ENCODE peak calls at places on chromosomes 3 and 15, in four cellular contexts. One of them, this sample, is unnamed.

GRCh38 chr3:114274929-114275328 is 18.9 kb upstream of the TIGIT start:
- DNase-seq in esophagus muscularis mucosa: no peak
- DNase-seq in mucosa of descending colon: no peak
- DNase-seq in dorsolateral prefrontal cortex: no peak
- DNase-seq in this sample: no peak

GRCh38 chr15:29925227-29926082 is 103.2 kb upstream of the TJP1 start:
- DNase-seq in esophagus muscularis mucosa: no peak
- DNase-seq in mucosa of descending colon: peak
- DNase-seq in dorsolateral prefrontal cortex: peak
- DNase-seq in this sample: peak

GRCh38 chr3:184186184-184186901 is at the start of gene ABCF3:
- DNase-seq in esophagus muscularis mucosa: no peak
- DNase-seq in mucosa of descending colon: no peak
- DNase-seq in dorsolateral prefrontal cortex: peak
- DNase-seq in this sample: no peak

GRCh38 chr15:68594533-68595259 is 15.9 kb downstream of the CORO2B start:
- DNase-seq in esophagus muscularis mucosa: no peak
- DNase-seq in mucosa of descending colon: no peak
- DNase-seq in dorsolateral prefrontal cortex: no peak
- DNase-seq in this sample: no peak

GRCh38 chr3:194323785-194324735 is 27.1 kb downstream of the CPN2 start:
- DNase-seq in esophagus muscularis mucosa: peak
- DNase-seq in mucosa of descending colon: peak
- DNase-seq in dorsolateral prefrontal cortex: no peak
- DNase-seq in this sample: no peak

GRCh38 chr3:190225186-190225692 is 97.0 kb downstream of the CLDN1 start:
- DNase-seq in esophagus muscularis mucosa: no peak
- DNase-seq in mucosa of descending colon: peak
- DNase-seq in dorsolateral prefrontal cortex: no peak
- DNase-seq in this sample: no peak

GRCh38 chr15:35289029-35289617 is 204.0 kb upstream of the NANOGP8 start:
- DNase-seq in esophagus muscularis mucosa: no peak
- DNase-seq in mucosa of descending colon: peak
- DNase-seq in dorsolateral prefrontal cortex: no peak
- DNase-seq in this sample: no peak

GRCh38 chr3:19899264-19899663 is 34.8 kb downstream of the EFHB start:
- DNase-seq in esophagus muscularis mucosa: no peak
- DNase-seq in mucosa of descending colon: no peak
- DNase-seq in dorsolateral prefrontal cortex: no peak
- DNase-seq in this sample: no peak

GRCh38 chr3:100040846-100041245 is 73.5 kb downstream of the FILIP1L start:
- DNase-seq in esophagus muscularis mucosa: no peak
- DNase-seq in mucosa of descending colon: no peak
- DNase-seq in dorsolateral prefrontal cortex: no peak
- DNase-seq in this sample: no peak

GRCh38 chr15:73850228-73850627 is 23.1 kb upstream of the TBC1D21 start:
- DNase-seq in esophagus muscularis mucosa: no peak
- DNase-seq in mucosa of descending colon: no peak
- DNase-seq in dorsolateral prefrontal cortex: no peak
- DNase-seq in this sample: no peak

GRCh38 chr3:88807471-88808090 is 299.8 kb upstream of the EPHA3 start:
- DNase-seq in esophagus muscularis mucosa: no peak
- DNase-seq in mucosa of descending colon: no peak
- DNase-seq in dorsolateral prefrontal cortex: no peak
- DNase-seq in this sample: no peak

GRCh38 chr3:178385280-178385952 is 150.8 kb upstream of the KCNMB2 start:
- DNase-seq in esophagus muscularis mucosa: no peak
- DNase-seq in mucosa of descending colon: peak
- DNase-seq in dorsolateral prefrontal cortex: peak
- DNase-seq in this sample: no peak

GRCh38 chr15:90067181-90067952 is 34.9 kb downstream of the IDH2 start:
- DNase-seq in esophagus muscularis mucosa: no peak
- DNase-seq in mucosa of descending colon: no peak
- DNase-seq in dorsolateral prefrontal cortex: no peak
- DNase-seq in this sample: no peak

GRCh38 chr3:177358968-177359600 is 161.8 kb upstream of the TBL1XR1 start:
- DNase-seq in esophagus muscularis mucosa: no peak
- DNase-seq in mucosa of descending colon: peak
- DNase-seq in dorsolateral prefrontal cortex: peak
- DNase-seq in this sample: peak

GRCh38 chr3:179093807-179094206 is 22.2 kb upstream of the ZMAT3 start:
- DNase-seq in esophagus muscularis mucosa: no peak
- DNase-seq in mucosa of descending colon: no peak
- DNase-seq in dorsolateral prefrontal cortex: no peak
- DNase-seq in this sample: no peak

GRCh38 chr3:128068156-128068620 is 16.0 kb downstream of the SEC61A1 start:
- DNase-seq in esophagus muscularis mucosa: peak
- DNase-seq in mucosa of descending colon: no peak
- DNase-seq in dorsolateral prefrontal cortex: no peak
- DNase-seq in this sample: no peak

GRCh38 chr3:56131976-56132590 is 336.2 kb downstream of the ERC2 start:
- DNase-seq in esophagus muscularis mucosa: no peak
- DNase-seq in mucosa of descending colon: no peak
- DNase-seq in dorsolateral prefrontal cortex: peak
- DNase-seq in this sample: no peak

GRCh38 chr3:142896201-142896755 is 7.4 kb upstream of the PCOLCE2 start:
- DNase-seq in esophagus muscularis mucosa: peak
- DNase-seq in mucosa of descending colon: no peak
- DNase-seq in dorsolateral prefrontal cortex: no peak
- DNase-seq in this sample: no peak

GRCh38 chr3:156483426-156483825 is 71.5 kb downstream of the SSR3 start:
- DNase-seq in esophagus muscularis mucosa: no peak
- DNase-seq in mucosa of descending colon: peak
- DNase-seq in dorsolateral prefrontal cortex: no peak
- DNase-seq in this sample: no peak

GRCh38 chr15:93072440-93073394 is 16.3 kb downstream of the RGMA start:
- DNase-seq in esophagus muscularis mucosa: no peak
- DNase-seq in mucosa of descending colon: peak
- DNase-seq in dorsolateral prefrontal cortex: no peak
- DNase-seq in this sample: peak

GRCh38 chr3:72439321-72440183 is 408.7 kb downstream of the SHQ1 start:
- DNase-seq in esophagus muscularis mucosa: no peak
- DNase-seq in mucosa of descending colon: no peak
- DNase-seq in dorsolateral prefrontal cortex: no peak
- DNase-seq in this sample: no peak

GRCh38 chr3:132004571-132004970 is 30.2 kb downstream of the CPNE4 start:
- DNase-seq in esophagus muscularis mucosa: no peak
- DNase-seq in mucosa of descending colon: no peak
- DNase-seq in dorsolateral prefrontal cortex: no peak
- DNase-seq in this sample: no peak

GRCh38 chr3:28476194-28476593 is 127.6 kb upstream of the AZI2 start:
- DNase-seq in esophagus muscularis mucosa: no peak
- DNase-seq in mucosa of descending colon: no peak
- DNase-seq in dorsolateral prefrontal cortex: no peak
- DNase-seq in this sample: no peak

GRCh38 chr3:180382781-180383180 is 219.2 kb upstream of the TTC14 start:
- DNase-seq in esophagus muscularis mucosa: no peak
- DNase-seq in mucosa of descending colon: no peak
- DNase-seq in dorsolateral prefrontal cortex: no peak
- DNase-seq in this sample: no peak

GRCh38 chr3:43212914-43213611 is 73.3 kb upstream of the SNRK start:
- DNase-seq in esophagus muscularis mucosa: no peak
- DNase-seq in mucosa of descending colon: no peak
- DNase-seq in dorsolateral prefrontal cortex: no peak
- DNase-seq in this sample: no peak

GRCh38 chr15:29139540-29140459 is 129.8 kb downstream of the NSMCE3 start:
- DNase-seq in esophagus muscularis mucosa: no peak
- DNase-seq in mucosa of descending colon: peak
- DNase-seq in dorsolateral prefrontal cortex: no peak
- DNase-seq in this sample: peak

GRCh38 chr3:194265505-194265892 is 85.6 kb downstream of the CPN2 start:
- DNase-seq in esophagus muscularis mucosa: no peak
- DNase-seq in mucosa of descending colon: peak
- DNase-seq in dorsolateral prefrontal cortex: peak
- DNase-seq in this sample: no peak

GRCh38 chr3:43733459-43734384 is 43.0 kb downstream of the ABHD5 start:
- DNase-seq in esophagus muscularis mucosa: peak
- DNase-seq in mucosa of descending colon: no peak
- DNase-seq in dorsolateral prefrontal cortex: peak
- DNase-seq in this sample: no peak

GRCh38 chr15:79897380-79897678 is 515 bp upstream of the MTHFS start:
- DNase-seq in esophagus muscularis mucosa: no peak
- DNase-seq in mucosa of descending colon: no peak
- DNase-seq in dorsolateral prefrontal cortex: no peak
- DNase-seq in this sample: no peak

GRCh38 chr3:174046311-174046710 is 648.8 kb downstream of the NLGN1 start:
- DNase-seq in esophagus muscularis mucosa: no peak
- DNase-seq in mucosa of descending colon: no peak
- DNase-seq in dorsolateral prefrontal cortex: no peak
- DNase-seq in this sample: no peak

GRCh38 chr3:175193815-175194518 is 334.8 kb downstream of the NAALADL2 start:
- DNase-seq in esophagus muscularis mucosa: no peak
- DNase-seq in mucosa of descending colon: no peak
- DNase-seq in dorsolateral prefrontal cortex: no peak
- DNase-seq in this sample: no peak

GRCh38 chr3:42300013-42300412 is 34.0 kb upstream of the CCK start:
- DNase-seq in esophagus muscularis mucosa: peak
- DNase-seq in mucosa of descending colon: peak
- DNase-seq in dorsolateral prefrontal cortex: no peak
- DNase-seq in this sample: peak

DNA sequence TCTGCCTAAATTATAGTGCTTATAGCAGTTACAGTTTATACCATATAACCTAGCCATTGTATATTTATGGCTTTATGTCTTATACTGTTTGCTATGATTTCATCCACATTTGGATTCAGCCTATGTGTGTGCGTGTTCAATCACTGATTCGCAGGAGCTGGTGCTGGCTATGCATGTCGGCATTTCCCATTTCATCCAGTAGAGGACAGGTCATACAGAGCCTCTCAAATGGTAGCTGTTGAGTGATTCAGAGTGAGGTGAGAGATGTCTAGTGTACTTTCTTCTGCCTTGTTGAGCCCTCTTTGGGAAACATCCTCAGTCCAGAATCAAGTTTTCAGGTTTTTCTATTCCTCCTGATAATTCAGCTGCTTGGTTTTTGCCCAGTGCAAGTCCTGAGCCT is 76.1 kb downstream of the FRMD4B start:
- DNase-seq in esophagus muscularis mucosa: no peak
- DNase-seq in mucosa of descending colon: peak
- DNase-seq in dorsolateral prefrontal cortex: no peak
- DNase-seq in this sample: no peak
- TF ChIP-seq CTCF in esophagus muscularis mucosa: peak
- TF ChIP-seq CTCF in mucosa of descending colon: no peak
- TF ChIP-seq CTCF in dorsolateral prefrontal cortex: peak
- TF ChIP-seq CTCF in this sample: peak

DNA sequence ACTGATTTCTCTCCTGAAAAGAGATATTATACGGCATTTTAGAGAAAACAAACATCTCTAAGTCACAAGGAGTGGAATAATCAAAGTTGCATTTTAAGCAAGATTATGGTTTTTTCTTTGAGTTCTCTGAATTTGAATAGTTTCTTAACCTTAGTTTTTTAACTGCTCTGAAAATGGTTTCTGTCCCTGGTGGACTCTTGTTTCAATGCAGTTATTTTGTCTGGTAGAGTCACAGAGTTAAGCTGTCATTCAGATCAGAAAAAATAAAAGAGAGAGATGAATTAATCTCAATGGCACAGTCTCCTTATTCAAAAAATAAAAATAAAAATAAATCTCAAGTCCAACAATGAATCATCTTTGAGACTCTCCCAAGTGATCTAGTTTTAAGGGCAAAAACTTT is 19.0 kb downstream of the AGTR1 start:
- DNase-seq in esophagus muscularis mucosa: no peak
- DNase-seq in mucosa of descending colon: no peak
- DNase-seq in dorsolateral prefrontal cortex: no peak
- DNase-seq in this sample: no peak
- TF ChIP-seq CTCF in esophagus muscularis mucosa: no peak
- TF ChIP-seq CTCF in mucosa of descending colon: no peak
- TF ChIP-seq CTCF in dorsolateral prefrontal cortex: no peak
- TF ChIP-seq CTCF in this sample: no peak

DNA sequence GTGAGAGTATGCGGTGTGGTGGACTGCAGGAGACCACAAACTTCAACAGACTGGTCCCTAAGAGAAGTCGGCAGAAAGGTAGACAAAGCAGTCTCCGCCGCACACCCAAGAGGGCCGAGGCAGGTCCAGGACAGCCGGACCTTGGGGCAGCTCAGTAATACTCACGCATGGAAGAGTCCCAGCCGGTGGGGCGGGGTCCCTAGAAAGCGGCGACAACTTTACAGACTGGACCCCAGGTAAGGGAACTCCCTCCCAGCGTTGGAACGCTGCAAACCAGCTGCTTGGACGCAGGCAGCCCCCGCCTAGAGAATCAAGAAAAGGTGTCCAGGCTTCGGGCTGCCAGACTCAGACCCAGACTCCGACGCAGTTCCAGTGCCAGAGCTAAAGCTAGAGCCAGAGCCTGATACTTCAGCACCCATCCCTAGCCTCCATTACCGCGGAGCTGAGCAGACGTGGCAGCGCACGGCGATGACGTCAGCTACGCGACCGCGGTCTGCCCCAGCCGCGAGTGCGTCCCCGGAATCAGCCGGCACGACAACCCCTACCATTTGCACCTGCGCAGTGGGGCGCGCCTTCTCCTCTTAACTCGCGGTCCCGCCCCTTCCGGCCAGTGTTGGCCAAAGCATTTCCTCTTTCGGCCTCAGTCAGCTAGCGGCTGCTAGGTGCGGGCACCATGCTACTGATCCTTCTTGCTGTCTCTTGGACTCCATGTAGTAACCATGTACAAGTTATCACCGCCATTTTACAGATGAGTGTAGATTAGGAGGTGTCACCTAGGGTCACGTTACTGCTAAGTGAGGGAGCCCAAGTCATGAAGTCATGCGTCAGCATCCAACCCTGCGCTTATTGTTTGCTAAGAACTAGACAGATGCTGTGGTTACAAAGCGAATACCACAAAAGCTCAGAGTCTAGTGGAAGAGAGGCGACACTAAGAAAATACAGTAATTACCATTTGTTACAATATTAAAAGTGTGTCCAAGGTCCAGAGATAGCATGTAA is at the start of gene TMEM39A:
- DNase-seq in esophagus muscularis mucosa: peak
- DNase-seq in mucosa of descending colon: peak
- DNase-seq in dorsolateral prefrontal cortex: peak
- DNase-seq in this sample: peak
- TF ChIP-seq CTCF in esophagus muscularis mucosa: peak
- TF ChIP-seq CTCF in mucosa of descending colon: peak
- TF ChIP-seq CTCF in dorsolateral prefrontal cortex: peak
- TF ChIP-seq CTCF in this sample: peak

DNA sequence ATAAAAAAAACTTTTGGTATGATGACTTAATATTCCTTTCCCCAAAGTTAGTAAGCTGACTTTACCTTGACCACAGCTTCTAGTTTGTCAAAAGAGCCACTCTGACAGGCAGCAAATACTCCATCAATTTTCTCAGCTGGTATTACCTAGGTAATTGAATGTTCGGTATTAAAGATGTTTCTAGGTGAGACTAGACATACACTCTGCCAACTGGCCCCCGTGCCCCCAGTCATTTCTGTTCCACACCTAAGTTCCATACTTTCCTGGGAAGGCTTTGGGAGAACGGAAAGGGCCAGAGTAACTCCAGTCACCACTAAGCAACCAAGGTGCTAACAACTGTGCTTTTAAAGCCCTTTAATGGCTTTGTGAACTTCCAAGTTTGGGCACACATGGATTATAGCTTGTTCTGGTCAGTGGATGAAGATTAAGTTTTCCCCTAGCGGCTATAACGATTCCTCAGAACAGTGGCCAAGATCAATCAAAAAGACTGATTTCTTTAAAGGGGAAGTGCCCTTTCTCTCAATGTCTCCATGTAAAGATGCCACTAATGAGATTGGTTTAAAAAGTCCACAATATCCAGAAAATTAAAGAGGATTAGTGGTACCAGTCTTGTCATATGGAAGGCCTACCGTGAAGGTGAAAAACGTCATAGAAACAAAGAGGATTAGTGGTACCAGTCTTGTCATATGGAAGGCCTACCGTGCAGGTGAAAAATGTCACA is 7.0 kb downstream of the EIF4A2 start:
- DNase-seq in esophagus muscularis mucosa: no peak
- DNase-seq in mucosa of descending colon: no peak
- DNase-seq in dorsolateral prefrontal cortex: no peak
- DNase-seq in this sample: no peak
- TF ChIP-seq CTCF in esophagus muscularis mucosa: peak
- TF ChIP-seq CTCF in mucosa of descending colon: no peak
- TF ChIP-seq CTCF in dorsolateral prefrontal cortex: no peak
- TF ChIP-seq CTCF in this sample: no peak